ENCODE peak calls at places on chromosomes 11 and 22, in five cellular contexts. One of them, this sample, is unnamed.

GRCh38 chr11:1879941-1880720 is 11.6 kb downstream of the PRR33 start:
- DNase-seq in HCT116: no peak
- DNase-seq in fibroblast of lung: peak; percentile 34
- DNase-seq in neural progenitor cell: no peak
- DNase-seq in Peyer's patch: no peak
- DNase-seq in this sample: no peak

GRCh38 chr22:39607093-39607492 is 36.5 kb downstream of the CACNA1I start:
- DNase-seq in neural progenitor cell: no peak
- DNase-seq in Peyer's patch: no peak
- DNase-seq in fibroblast of lung: no peak
- DNase-seq in HCT116: no peak
- DNase-seq in this sample: no peak

GRCh38 chr11:45168366-45169130 is 22.1 kb downstream of the PRDM11 start:
- DNase-seq in Peyer's patch: no peak
- DNase-seq in HCT116: no peak
- DNase-seq in fibroblast of lung: no peak
- DNase-seq in neural progenitor cell: no peak
- DNase-seq in this sample: no peak

GRCh38 chr11:2768471-2769408 is 68.9 kb upstream of the KCNQ1OT1 start:
- DNase-seq in fibroblast of lung: peak; percentile 85
- DNase-seq in HCT116: peak; percentile 38
- DNase-seq in Peyer's patch: peak; percentile 5
- DNase-seq in neural progenitor cell: no peak
- DNase-seq in this sample: peak; percentile 83

GRCh38 chr11:134652586-134653255 is 240.7 kb upstream of the B3GAT1 start:
- DNase-seq in HCT116: no peak
- DNase-seq in fibroblast of lung: no peak
- DNase-seq in Peyer's patch: no peak
- DNase-seq in neural progenitor cell: no peak
- DNase-seq in this sample: no peak

GRCh38 chr22:25898707-25899365 is 156.8 kb downstream of the MYO18B start:
- DNase-seq in fibroblast of lung: no peak
- DNase-seq in neural progenitor cell: peak; percentile 64
- DNase-seq in Peyer's patch: no peak
- DNase-seq in HCT116: peak; percentile 8
- DNase-seq in this sample: no peak

GRCh38 chr11:31956310-31956709 is 134.6 kb upstream of the RCN1 start:
- DNase-seq in neural progenitor cell: no peak
- DNase-seq in fibroblast of lung: peak; percentile 64
- DNase-seq in Peyer's patch: no peak
- DNase-seq in HCT116: no peak
- DNase-seq in this sample: peak; percentile 18

GRCh38 chr11:126431401-126432064 is 76.0 kb downstream of the ST3GAL4 start:
- DNase-seq in neural progenitor cell: no peak
- DNase-seq in Peyer's patch: no peak
- DNase-seq in fibroblast of lung: peak; percentile 83
- DNase-seq in HCT116: no peak
- DNase-seq in this sample: peak; percentile 71

GRCh38 chr11:73972620-73973449 is 9.8 kb downstream of the UCP2 start:
- DNase-seq in Peyer's patch: no peak
- DNase-seq in fibroblast of lung: no peak
- DNase-seq in HCT116: no peak
- DNase-seq in neural progenitor cell: no peak
- DNase-seq in this sample: no peak

GRCh38 chr11:123212406-123212805 is 17.4 kb upstream of the CLMP start:
- DNase-seq in Peyer's patch: no peak
- DNase-seq in HCT116: no peak
- DNase-seq in neural progenitor cell: no peak
- DNase-seq in fibroblast of lung: no peak
- DNase-seq in this sample: no peak

GRCh38 chr11:84549221-84549620 is 1077.9 kb downstream of the DLG2 start:
- DNase-seq in fibroblast of lung: peak; percentile 45
- DNase-seq in neural progenitor cell: no peak
- DNase-seq in Peyer's patch: peak; percentile 22
- DNase-seq in HCT116: no peak
- DNase-seq in this sample: no peak

GRCh38 chr11:12211331-12212065 is 101.1 kb downstream of the MICAL2 start:
- DNase-seq in HCT116: no peak
- DNase-seq in fibroblast of lung: no peak
- DNase-seq in Peyer's patch: no peak
- DNase-seq in neural progenitor cell: no peak
- DNase-seq in this sample: no peak

GRCh38 chr22:49569286-49570031 is 258.2 kb downstream of the BRD1 start:
- DNase-seq in fibroblast of lung: no peak
- DNase-seq in HCT116: no peak
- DNase-seq in neural progenitor cell: no peak
- DNase-seq in Peyer's patch: no peak
- DNase-seq in this sample: no peak

GRCh38 chr22:19195796-19196731 is 17.5 kb upstream of the SLC25A1 start:
- DNase-seq in HCT116: no peak
- DNase-seq in Peyer's patch: peak; percentile 30
- DNase-seq in fibroblast of lung: no peak
- DNase-seq in neural progenitor cell: no peak
- DNase-seq in this sample: no peak

GRCh38 chr11:38169286-38169685 is 1571.2 kb upstream of the RAG2 start:
- DNase-seq in Peyer's patch: no peak
- DNase-seq in fibroblast of lung: peak; percentile 76
- DNase-seq in HCT116: no peak
- DNase-seq in neural progenitor cell: no peak
- DNase-seq in this sample: no peak

GRCh38 chr11:119055901-119056300 is 1.1 kb downstream of the HYOU1 start:
- DNase-seq in HCT116: peak; percentile 42
- DNase-seq in fibroblast of lung: peak; percentile 30
- DNase-seq in Peyer's patch: no peak
- DNase-seq in neural progenitor cell: peak; percentile 32
- DNase-seq in this sample: no peak

GRCh38 chr22:19114984-19115552 is 7.1 kb downstream of the DGCR2 start:
- DNase-seq in fibroblast of lung: no peak
- DNase-seq in Peyer's patch: no peak
- DNase-seq in neural progenitor cell: no peak
- DNase-seq in HCT116: no peak
- DNase-seq in this sample: no peak

GRCh38 chr11:90476442-90477007 is 253.7 kb upstream of the CHORDC1 start:
- DNase-seq in neural progenitor cell: peak; percentile 58
- DNase-seq in fibroblast of lung: peak; percentile 54
- DNase-seq in HCT116: peak; percentile 21
- DNase-seq in Peyer's patch: no peak
- DNase-seq in this sample: peak; percentile 43

GRCh38 chr22:19429950-19430889 is 1.3 kb downstream of the HIRA start:
- DNase-seq in fibroblast of lung: peak; percentile 78
- DNase-seq in neural progenitor cell: peak; percentile 27
- DNase-seq in Peyer's patch: peak; percentile 28
- DNase-seq in HCT116: no peak
- DNase-seq in this sample: peak; percentile 60

GRCh38 chr11:44493383-44493782 is 72.1 kb upstream of the CD82 start:
- DNase-seq in neural progenitor cell: no peak
- DNase-seq in Peyer's patch: no peak
- DNase-seq in HCT116: no peak
- DNase-seq in fibroblast of lung: no peak
- DNase-seq in this sample: no peak

GRCh38 chr11:110525883-110526282 is 96.1 kb downstream of the FDX1 start:
- DNase-seq in fibroblast of lung: peak; percentile 93
- DNase-seq in neural progenitor cell: no peak
- DNase-seq in Peyer's patch: no peak
- DNase-seq in HCT116: no peak
- DNase-seq in this sample: peak; percentile 10

GRCh38 chr11:75716659-75717058 is 979 bp upstream of the MOGAT2 start:
- DNase-seq in Peyer's patch: no peak
- DNase-seq in neural progenitor cell: no peak
- DNase-seq in HCT116: no peak
- DNase-seq in fibroblast of lung: no peak
- DNase-seq in this sample: no peak

GRCh38 chr11:45927684-45928413 is 5.4 kb downstream of the LARGE2 start:
- DNase-seq in fibroblast of lung: no peak
- DNase-seq in HCT116: no peak
- DNase-seq in Peyer's patch: peak; percentile 13
- DNase-seq in neural progenitor cell: no peak
- DNase-seq in this sample: no peak

GRCh38 chr22:28983190-28983589 is 78.4 kb downstream of the C22orf31 start:
- DNase-seq in fibroblast of lung: no peak
- DNase-seq in HCT116: no peak
- DNase-seq in neural progenitor cell: no peak
- DNase-seq in Peyer's patch: no peak
- DNase-seq in this sample: no peak

DNA sequence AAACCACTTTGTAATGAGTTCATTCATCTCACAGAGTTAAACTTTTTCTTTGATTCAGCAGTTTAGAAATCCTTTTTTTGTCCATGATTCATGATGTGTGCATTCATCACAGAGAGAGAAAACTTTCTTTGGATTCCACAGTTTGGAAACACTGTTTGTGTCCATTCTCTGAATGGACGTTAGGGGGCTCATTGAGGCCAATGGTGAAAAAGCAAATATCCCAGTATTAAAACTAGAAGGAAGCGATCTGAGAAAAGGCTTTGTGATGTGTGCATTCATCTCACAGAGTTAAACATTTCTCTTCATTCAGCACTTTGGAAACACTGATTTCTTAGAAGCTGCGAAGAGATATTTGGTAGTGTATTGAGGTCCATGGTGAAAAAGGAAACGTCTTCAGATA is 155.6 kb upstream of the TRIM48 start:
- DNase-seq in Peyer's patch: no peak
- DNase-seq in HCT116: no peak
- DNase-seq in neural progenitor cell: no peak
- DNase-seq in fibroblast of lung: no peak
- DNase-seq in this sample: no peak
- TF ChIP-seq CTCF in Peyer's patch: no peak
- TF ChIP-seq CTCF in HCT116: no peak
- TF ChIP-seq CTCF in neural progenitor cell: no peak
- TF ChIP-seq CTCF in fibroblast of lung: no peak
- TF ChIP-seq CTCF in this sample: no peak

GRCh38 chr11:47791774-47792173 is 24.6 kb upstream of the FNBP4 start:
- DNase-seq in neural progenitor cell: no peak
- DNase-seq in HCT116: no peak
- DNase-seq in fibroblast of lung: no peak
- DNase-seq in Peyer's patch: no peak
- DNase-seq in this sample: no peak
- H3K36me3 ChIP-seq in neural progenitor cell: peaks cover 17% of the 10 kb centered on the region
- H3K36me3 ChIP-seq in HCT116: peaks cover 47% of the 10 kb centered on the region
- H3K36me3 ChIP-seq in fibroblast of lung: peaks cover 6% of the 10 kb centered on the region
- H3K36me3 ChIP-seq in Peyer's patch: peaks cover 86% of the 10 kb centered on the region
- H3K36me3 ChIP-seq in this sample: peaks cover 24% of the 10 kb centered on the region

DNA sequence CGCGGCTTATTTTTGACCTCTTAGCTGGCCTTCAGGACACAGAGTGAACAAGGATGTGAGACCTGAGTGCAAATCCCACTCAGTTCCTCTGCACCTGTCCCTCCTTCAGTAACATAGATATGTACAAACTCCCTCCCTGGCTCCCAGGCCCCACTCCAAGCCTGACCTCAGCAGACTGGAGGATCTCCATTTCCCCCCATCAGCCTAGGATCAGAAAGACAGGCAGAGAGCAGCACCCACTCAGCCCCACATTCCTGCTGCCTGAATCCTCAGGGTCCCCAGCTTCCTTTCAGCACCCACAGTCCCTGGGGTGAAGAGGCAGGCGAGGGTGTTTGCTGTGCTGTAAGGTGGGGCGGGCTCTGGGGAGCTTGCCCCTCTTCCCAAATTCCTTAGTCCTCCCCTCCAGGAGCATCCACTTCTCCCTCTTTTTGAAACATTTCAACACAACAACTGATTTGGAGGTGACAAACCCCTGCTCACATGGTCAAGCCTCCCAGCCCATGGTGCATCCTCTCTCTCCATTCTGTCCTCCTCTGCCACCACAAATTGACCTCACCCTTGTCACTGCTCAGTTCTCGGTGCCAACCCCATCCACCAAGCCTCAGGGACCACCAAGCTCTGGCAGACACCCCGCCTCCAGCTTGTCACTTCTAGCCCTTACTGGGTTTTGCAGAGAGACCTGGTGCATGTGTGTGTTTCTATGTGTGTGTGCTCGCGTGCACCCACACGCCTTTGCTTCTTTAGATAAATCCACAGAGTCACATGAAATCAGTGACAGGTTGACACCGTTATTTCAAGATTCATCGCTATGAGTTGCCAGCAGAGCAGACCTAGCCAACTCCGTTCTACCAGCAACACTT is 151.0 kb downstream of the FEZ1 start:
- DNase-seq in Peyer's patch: no peak
- DNase-seq in fibroblast of lung: no peak
- DNase-seq in neural progenitor cell: no peak
- DNase-seq in HCT116: no peak
- DNase-seq in this sample: no peak
- H3K27ac ChIP-seq in Peyer's patch: no peak overlapping the region
- H3K27ac ChIP-seq in fibroblast of lung: no peak overlapping the region
- H3K27ac ChIP-seq in neural progenitor cell: no peak overlapping the region
- H3K27ac ChIP-seq in HCT116: no peak overlapping the region
- H3K27ac ChIP-seq in this sample: no peak overlapping the region

GRCh38 chr11:68804786-68805185 is 36.9 kb downstream of the CPT1A start:
- DNase-seq in neural progenitor cell: no peak
- DNase-seq in fibroblast of lung: no peak
- DNase-seq in HCT116: no peak
- DNase-seq in Peyer's patch: no peak
- DNase-seq in this sample: no peak
- TF ChIP-seq CTCF in neural progenitor cell: peak; percentile 18
- TF ChIP-seq CTCF in fibroblast of lung: no peak
- TF ChIP-seq CTCF in HCT116: no peak
- TF ChIP-seq CTCF in Peyer's patch: no peak
- TF ChIP-seq CTCF in this sample: peak; percentile 22

DNA sequence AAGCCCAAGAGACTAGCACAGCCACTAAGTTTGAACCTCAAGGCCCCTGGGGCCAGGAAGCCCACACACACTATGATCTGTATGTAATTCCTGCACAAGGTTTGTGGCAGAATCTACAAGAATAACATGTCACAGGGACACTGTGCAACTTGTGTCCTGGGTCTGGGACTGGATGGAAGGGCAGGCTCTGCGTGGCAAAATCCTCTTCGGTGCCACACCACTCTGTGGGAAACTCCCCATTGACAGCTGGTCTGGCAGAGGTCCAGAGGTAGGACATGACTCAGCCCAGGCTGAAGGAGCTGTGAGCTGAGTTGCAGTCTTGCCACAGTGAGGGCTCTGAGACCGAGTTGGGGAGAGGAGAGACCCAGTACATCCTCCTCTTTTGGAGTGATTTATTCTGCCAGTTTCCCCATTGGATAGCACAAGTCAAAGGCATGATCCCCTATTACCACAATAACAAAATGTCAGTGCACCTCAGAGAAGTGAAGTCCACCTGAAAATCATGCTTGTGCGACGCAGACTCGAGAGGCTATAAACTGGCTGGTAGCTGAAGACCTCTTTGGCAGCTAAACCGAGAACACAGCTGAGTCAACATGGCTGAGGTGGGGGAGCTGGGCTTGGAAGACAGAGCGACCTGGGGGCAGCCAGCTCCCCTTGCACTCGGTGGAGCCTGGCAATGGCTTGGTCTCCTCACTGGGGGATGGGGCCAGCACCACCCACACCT is 23.3 kb upstream of the SERPIND1 start:
- DNase-seq in fibroblast of lung: peak; percentile 86
- DNase-seq in HCT116: no peak
- DNase-seq in neural progenitor cell: no peak
- DNase-seq in Peyer's patch: peak; percentile 34
- DNase-seq in this sample: peak; percentile 86
- H3K36me3 ChIP-seq in fibroblast of lung: peaks cover 9% of the 10 kb centered on the region
- H3K36me3 ChIP-seq in HCT116: peaks cover 8% of the 10 kb centered on the region
- H3K36me3 ChIP-seq in neural progenitor cell: no peaks in the 10 kb centered on the region
- H3K36me3 ChIP-seq in Peyer's patch: peaks cover 67% of the 10 kb centered on the region
- H3K36me3 ChIP-seq in this sample: peaks cover 23% of the 10 kb centered on the region

This sample was measured in brain microvascular endothelial cell.